ENCODE peak calls at places on chromosomes 5 and 9, in six cellular contexts. U is SW480, O is GM13976, Q is astrocyte of the cerebellum, P is ovary, J is spleen. W is an unnamed sample.

GRCh38 chr9:135551031-135551430 is 5.1 kb downstream of the OBP2A start:
- DNase-seq in O (no peak), U (no peak), P (no peak), J (no peak), Q (no peak), W (no peak)

GRCh38 chr9:133584559-133585476 is 24.4 kb downstream of the FAM163B start:
- DNase-seq in J (no peak), Q (no peak), U (peak; percentile 25), P (no peak), O (no peak), W (no peak)

GRCh38 chr5:95669540-95669939 is 13.3 kb downstream of the SPATA9 start:
- DNase-seq in O (no peak), Q (peak; percentile 89), J (no peak), P (peak; percentile 86), U (no peak), W (no peak)

GRCh38 chr5:178230879-178231735 is 1.5 kb downstream of the PHYKPL start:
- DNase-seq in U (no peak), P (no peak), Q (no peak), O (no peak), J (peak; percentile 69), W (no peak)

GRCh38 chr5:125190232-125191051 is 444.0 kb upstream of the ZNF608 start:
- DNase-seq in O (no peak), U (no peak), J (no peak), Q (no peak), P (no peak), W (no peak)

GRCh38 chr5:107401470-107402085 is 269.2 kb downstream of the EFNA5 start:
- DNase-seq in Q (no peak), O (no peak), U (no peak), J (no peak), P (no peak), W (no peak)

GRCh38 chr5:132655821-132656773 is 1.9 kb upstream of the IL13 start:
- DNase-seq in P (no peak), O (peak; percentile 38), U (no peak), Q (no peak), J (no peak), W (no peak)

GRCh38 chr5:78677777-78678668 is 29.5 kb upstream of the LHFPL2 start:
- DNase-seq in P (peak; percentile 75), Q (peak; percentile 92), U (peak; percentile 83), J (no peak), O (peak; percentile 44), W (no peak)

GRCh38 chr5:16855475-16855874 is 80.6 kb downstream of the MYO10 start:
- DNase-seq in U (no peak), P (no peak), O (no peak), J (no peak), Q (no peak), W (no peak)

GRCh38 chr5:82068723-82069122 is 96.9 kb downstream of the ATG10 start:
- DNase-seq in Q (no peak), P (no peak), O (no peak), U (no peak), J (no peak), W (no peak)

GRCh38 chr9:99906403-99907207 is at the start of gene STX17:
- DNase-seq in Q (peak; percentile 37), U (peak; percentile 82), P (peak; percentile 88), O (peak; percentile 92), J (peak; percentile 94), W (peak; percentile 64)

GRCh38 chr9:16721972-16722371 is 148.5 kb downstream of the BNC2 start:
- DNase-seq in U (no peak), O (no peak), P (peak; percentile 70), Q (no peak), J (no peak), W (no peak)

GRCh38 chr9:127927457-127928231 is 2.9 kb downstream of the PIP5KL1 start:
- DNase-seq in U (no peak), Q (no peak), P (no peak), O (no peak), J (no peak), W (no peak)

GRCh38 chr9:109912726-109913460 is 132.9 kb downstream of the PALM2AKAP2 start:
- DNase-seq in J (no peak), P (no peak), Q (no peak), U (no peak), O (no peak), W (no peak)